ENCODE peak calls at places on chromosomes 4 and X, in nine cellular contexts. P is endodermal cell; Y is D341Med; K is mucosa of descending colon; L is CD8-positive, alpha-beta memory T cell; G is HCEC 1CT; W is NCI-H526 treated with DMSO at 0.1 percent for 48 hours; H is stimulated activated CD4-positive, alpha-beta T cell treated with anti-CD3 and anti-CD28 coated beads, Interleukin-1b, Interleukin-23, amount 100 ng/mL, for 24 hours; R is AG08395. J is an unnamed sample.

GRCh38 chr4:126627255-126627654 is 1005.5 kb upstream of the INTU start:
- DNase-seq in P (peak; percentile 62), Y (peak; percentile 55), K (no peak), L (no peak), G (peak; percentile 5), W (peak; percentile 12), H (no peak), R (peak; percentile 11), J (no peak)

GRCh38 chr4:121656269-121656641 is 40.5 kb downstream of the ANXA5 start:
- DNase-seq in P (peak; percentile 71), Y (peak; percentile 58), K (no peak), L (no peak), G (peak; percentile 35), W (peak; percentile 22), H (no peak), R (peak; percentile 69), J (peak; percentile 74)

GRCh38 chr4:51831133-51831532 is 11.8 kb upstream of the DCUN1D4 start:
- DNase-seq in P (peak; percentile 91), Y (peak; percentile 71), K (peak; percentile 84), L (peak; percentile 48), G (no peak), W (no peak), H (peak; percentile 46), R (peak; percentile 59), J (peak; percentile 9)

GRCh38 chrX:78321809-78322208 is 5.6 kb downstream of the CYSLTR1 start:
- DNase-seq in P (no peak), Y (no peak), K (peak; percentile 18), L (peak; percentile 3), G (no peak), W (no peak), H (no peak), R (no peak), J (no peak)

GRCh38 chr4:39655866-39656265 is 17.2 kb upstream of the SMIM14 start:
- DNase-seq in P (no peak), Y (no peak), K (no peak), L (no peak), G (peak; percentile 25), W (no peak), H (no peak), R (no peak), J (no peak)

GRCh38 chr4:26325191-26325590 is 4.4 kb downstream of the RBPJ start:
- DNase-seq in P (no peak), Y (no peak), K (no peak), L (no peak), G (peak; percentile 59), W (no peak), H (no peak), R (peak; percentile 11), J (peak; percentile 53)

GRCh38 chr4:2469192-2469984 is 482 bp downstream of the RNF4 start:
- DNase-seq in P (peak; percentile 75), Y (peak; percentile 76), K (peak; percentile 76), L (peak; percentile 72), G (peak; percentile 6), W (peak; percentile 6), H (peak; percentile 59), R (peak; percentile 39), J (no peak)

GRCh38 chrX:69149466-69150293 is 15.6 kb downstream of the PJA1 start:
- DNase-seq in P (peak; percentile 93), Y (no peak), K (no peak), L (no peak), G (no peak), W (no peak), H (no peak), R (no peak), J (no peak)

GRCh38 chr4:125187221-125187620 is 127.5 kb upstream of the FAT4 start:
- DNase-seq in P (no peak), Y (no peak), K (no peak), L (no peak), G (peak; percentile 63), W (no peak), H (no peak), R (peak; percentile 56), J (no peak)

GRCh38 chr4:7725951-7726350 is 213.7 kb downstream of the AFAP1 start:
- DNase-seq in P (no peak), Y (no peak), K (no peak), L (no peak), G (peak; percentile 25), W (no peak), H (no peak), R (peak; percentile 71), J (peak; percentile 41)